ENCODE peak calls at places on chromosomes 1 and 21, in nine cellular contexts. V is hepatocyte, O is BE2C, I is AG10803, Q is cardiac muscle cell, X is vagina, G is neural crest cell, W is nephron progenitor cell, N is B cell. R is an unnamed sample.

GRCh38 chr1:63691672-63692425 is 82.0 kb upstream of the ROR1 start:
- DNase-seq in O (peak), G (peak), X (peak), V (peak), Q (peak), I (peak), N (peak), W (peak), R (no peak)

GRCh38 chr1:90486134-90486824 is 230.8 kb downstream of the BARHL2 start:
- DNase-seq in Q (no peak), I (no peak), V (no peak), O (no peak), W (no peak), X (no peak), G (no peak), N (no peak), R (no peak)

GRCh38 chr1:66370462-66370907 is 163.5 kb upstream of the SGIP1 start:
- DNase-seq in G (no peak), O (no peak), V (no peak), Q (no peak), W (no peak), X (no peak), N (no peak), I (no peak), R (no peak)

GRCh38 chr1:183956559-183957188 is 80.9 kb downstream of the COLGALT2 start:
- DNase-seq in X (no peak), W (no peak), G (no peak), N (peak), O (no peak), I (peak), Q (peak), V (no peak), R (no peak)

GRCh38 chr1:6245869-6246496 is 2.0 kb downstream of the HES3 start:
- DNase-seq in I (no peak), G (peak), V (peak), N (peak), Q (no peak), W (peak), X (no peak), O (peak), R (peak)

GRCh38 chr21:29034678-29035077 is 10.2 kb downstream of the USP16 start:
- DNase-seq in X (no peak), O (no peak), I (no peak), W (no peak), V (no peak), N (no peak), Q (no peak), G (no peak), R (no peak)

GRCh38 chr1:155062702-155063411 is 683 bp upstream of the EFNA4 start:
- DNase-seq in V (peak), N (peak), I (no peak), G (peak), X (no peak), O (peak), W (peak), Q (peak), R (peak)

GRCh38 chr1:180415985-180416633 is 86.3 kb downstream of the ACBD6 start:
- DNase-seq in V (peak), Q (peak), X (no peak), O (no peak), W (no peak), I (peak), G (no peak), N (no peak), R (no peak)

GRCh38 chr1:32736812-32737791 is 34.5 kb upstream of the SYNC start:
- DNase-seq in G (no peak), I (no peak), X (no peak), Q (no peak), V (peak), N (no peak), O (no peak), W (no peak), R (no peak)

GRCh38 chr1:235712812-235713211 is 63.2 kb upstream of the GNG4 start:
- DNase-seq in I (no peak), G (no peak), O (no peak), X (no peak), N (no peak), Q (no peak), W (no peak), V (no peak), R (no peak)

GRCh38 chr1:151157067-151157531 is 650 bp downstream of the TNFAIP8L2 start:
- DNase-seq in O (no peak), G (no peak), Q (no peak), W (no peak), X (no peak), N (peak), V (no peak), I (no peak), R (no peak)

GRCh38 chr1:115838426-115838804 is 2.5 kb downstream of the NHLH2 start:
- DNase-seq in V (no peak), N (no peak), I (no peak), W (peak), X (no peak), G (no peak), Q (no peak), O (no peak), R (peak)

GRCh38 chr21:44951186-44951915 is 11.5 kb downstream of the SLX9 start:
- DNase-seq in N (no peak), O (no peak), X (no peak), W (no peak), I (no peak), G (no peak), Q (no peak), V (no peak), R (no peak)

GRCh38 chr1:15626269-15626668 is 9.0 kb downstream of the DDI2 start:
- DNase-seq in W (no peak), V (no peak), Q (no peak), I (no peak), X (no peak), O (no peak), G (no peak), N (no peak), R (no peak)

GRCh38 chr1:241518447-241519307 is 878 bp downstream of the FH start:
- DNase-seq in G (peak), O (no peak), N (no peak), V (peak), Q (peak), I (peak), W (no peak), X (no peak), R (no peak)

GRCh38 chr1:160103658-160104519 is 5.5 kb upstream of the IGSF8 start:
- DNase-seq in G (no peak), W (no peak), O (no peak), N (no peak), Q (no peak), X (no peak), I (no peak), V (no peak), R (no peak)

GRCh38 chr21:32114434-32115063 is 164.3 kb downstream of the MIS18A start:
- DNase-seq in Q (no peak), W (no peak), X (no peak), I (peak), N (no peak), O (no peak), G (no peak), V (no peak), R (no peak)

GRCh38 chr1:183180213-183180612 is 5.9 kb upstream of the LAMC2 start:
- DNase-seq in G (no peak), I (peak), V (peak), W (no peak), O (peak), N (no peak), X (no peak), Q (peak), R (no peak)

GRCh38 chr21:37751268-37751975 is 164.8 kb downstream of the KCNJ6 start:
- DNase-seq in Q (peak), X (no peak), O (no peak), G (no peak), W (no peak), I (peak), V (peak), N (no peak), R (no peak)

GRCh38 chr1:32619701-32620485 is 30.5 kb downstream of the ZBTB8OS start:
- DNase-seq in Q (peak), I (peak), N (no peak), V (peak), W (no peak), X (no peak), O (no peak), G (no peak), R (no peak)

GRCh38 chr1:46558141-46558963 is 6.9 kb upstream of the KNCN start:
- DNase-seq in X (no peak), G (no peak), O (no peak), W (no peak), N (no peak), I (no peak), Q (no peak), V (no peak), R (peak)

GRCh38 chr1:150212070-150212469 is 23.8 kb downstream of the ANP32E start:
- DNase-seq in O (no peak), W (no peak), Q (no peak), X (no peak), N (no peak), I (no peak), G (no peak), V (no peak), R (no peak)

DNA sequence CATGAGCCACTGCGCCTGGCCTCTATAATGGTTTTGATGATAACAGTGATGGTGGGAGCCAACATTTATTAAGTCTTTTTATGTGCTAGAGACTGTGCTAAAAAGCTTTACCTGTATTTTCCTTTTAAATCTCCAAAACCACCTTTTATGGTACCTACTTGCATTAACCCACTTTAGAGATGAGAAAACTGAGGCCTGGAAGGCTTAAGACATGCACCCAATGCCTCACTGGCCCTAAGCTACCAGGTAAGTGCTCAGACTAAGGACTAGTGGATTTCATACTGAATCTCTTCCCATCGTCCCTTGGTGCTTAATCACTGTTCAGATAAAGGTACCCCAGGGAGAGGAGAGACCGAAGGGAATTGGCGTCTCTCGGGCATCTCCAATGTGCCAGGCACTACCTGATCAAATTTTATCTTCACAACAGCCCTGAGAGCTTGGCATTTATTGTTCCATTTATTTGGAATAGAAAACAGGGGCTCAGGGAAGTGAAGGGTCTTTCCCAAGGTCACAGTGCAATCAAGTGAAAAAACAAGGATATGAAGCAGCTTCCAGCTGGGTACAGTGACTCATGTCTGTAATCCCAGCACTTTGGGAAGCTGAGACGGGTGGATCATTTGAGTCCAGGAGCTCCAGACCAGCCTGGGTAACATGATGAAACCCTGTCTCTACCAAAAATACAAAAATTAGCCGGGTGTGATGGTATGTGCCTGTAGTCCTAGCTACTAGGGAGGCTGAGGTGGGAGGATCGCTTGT is 84.2 kb downstream of the LACTBL1 start:
- DNase-seq in N (no peak), G (no peak), I (peak), V (no peak), X (no peak), W (no peak), Q (peak), O (no peak), R (no peak)
- TF ChIP-seq CTCF in N (no peak), G (no peak), I (no peak), V (no peak), X (no peak), W (no peak), Q (no peak), O (no peak), R (no peak)

GRCh38 chr21:25929859-25930520 is 195.2 kb downstream of the GABPA start:
- DNase-seq in N (no peak), X (no peak), V (peak), W (no peak), G (no peak), Q (peak), O (no peak), I (no peak), R (no peak)
- TF ChIP-seq CTCF in N (no peak), X (no peak), V (no peak), W (no peak), G (no peak), Q (peak), O (no peak), I (no peak), R (no peak)

GRCh38 chr1:48356901-48357300 is 115.1 kb downstream of the SPATA6 start:
- DNase-seq in X (no peak), W (no peak), Q (peak), V (no peak), O (no peak), G (no peak), I (no peak), N (no peak), R (no peak)
- TF ChIP-seq CTCF in X (no peak), W (no peak), Q (peak), V (peak), O (no peak), G (no peak), I (peak), N (no peak), R (no peak)

DNA sequence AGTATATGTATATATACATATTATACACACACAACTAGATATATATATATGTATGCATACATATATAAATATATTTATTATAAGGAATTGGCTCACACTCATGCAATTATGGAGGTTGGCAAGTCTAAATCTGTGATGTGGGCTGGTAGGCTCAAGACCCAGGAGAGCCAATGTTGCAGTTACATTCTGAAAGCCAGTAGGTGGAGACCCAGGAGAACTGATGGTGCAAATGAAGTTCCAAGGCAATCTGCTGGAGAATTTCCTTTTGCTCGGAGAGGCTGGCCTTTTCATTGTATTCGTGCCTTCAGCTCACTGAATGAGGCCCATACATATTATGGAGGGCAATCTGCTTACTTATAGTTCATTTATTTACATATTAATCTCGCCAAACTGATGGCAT is 9.4 kb downstream of the IVL start:
- DNase-seq in I (no peak), O (no peak), N (no peak), W (no peak), X (no peak), G (no peak), V (no peak), Q (no peak), R (no peak)
- TF ChIP-seq CTCF in I (peak), O (peak), N (no peak), W (no peak), X (no peak), G (peak), V (no peak), Q (no peak), R (no peak)

GRCh38 chr1:207565546-207566468 is 69.8 kb downstream of the CR1 start:
- DNase-seq in X (no peak), N (no peak), V (peak), O (peak), G (no peak), W (peak), Q (peak), I (no peak), R (peak)
- TF ChIP-seq CTCF in X (no peak), N (no peak), V (peak), O (peak), G (peak), W (peak), Q (peak), I (peak), R (peak)

GRCh38 chr1:100615686-100616085 is 77.7 kb downstream of the GPR88 start:
- DNase-seq in N (no peak), X (no peak), Q (no peak), O (no peak), V (no peak), I (no peak), G (no peak), W (no peak), R (no peak)
- TF ChIP-seq CTCF in N (no peak), X (no peak), Q (no peak), O (no peak), V (no peak), I (no peak), G (no peak), W (no peak), R (no peak)

DNA sequence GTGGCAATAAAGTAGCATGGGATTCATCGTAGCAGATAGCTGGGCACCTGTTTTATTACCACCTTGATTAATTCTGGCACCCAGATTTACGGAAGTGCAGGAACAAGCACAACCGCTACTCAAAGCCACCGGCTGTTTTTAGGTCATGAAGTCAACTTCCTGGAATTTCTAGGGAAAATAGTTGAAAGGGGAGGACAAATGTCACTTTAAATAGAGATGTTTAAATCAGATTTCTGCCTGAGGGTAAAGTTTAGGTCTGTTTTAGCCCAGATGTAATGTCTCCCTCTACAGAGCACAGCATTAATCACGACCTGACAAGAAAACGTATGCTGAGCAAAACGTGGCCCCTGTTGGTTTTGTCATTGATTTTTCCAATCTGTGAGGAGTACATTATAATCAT is 8.0 kb downstream of the ADGRL2 start:
- DNase-seq in X (no peak), O (peak), N (no peak), Q (no peak), G (no peak), V (peak), I (no peak), W (peak), R (no peak)
- TF ChIP-seq CTCF in X (no peak), O (peak), N (no peak), Q (no peak), G (peak), V (peak), I (no peak), W (no peak), R (no peak)

DNA sequence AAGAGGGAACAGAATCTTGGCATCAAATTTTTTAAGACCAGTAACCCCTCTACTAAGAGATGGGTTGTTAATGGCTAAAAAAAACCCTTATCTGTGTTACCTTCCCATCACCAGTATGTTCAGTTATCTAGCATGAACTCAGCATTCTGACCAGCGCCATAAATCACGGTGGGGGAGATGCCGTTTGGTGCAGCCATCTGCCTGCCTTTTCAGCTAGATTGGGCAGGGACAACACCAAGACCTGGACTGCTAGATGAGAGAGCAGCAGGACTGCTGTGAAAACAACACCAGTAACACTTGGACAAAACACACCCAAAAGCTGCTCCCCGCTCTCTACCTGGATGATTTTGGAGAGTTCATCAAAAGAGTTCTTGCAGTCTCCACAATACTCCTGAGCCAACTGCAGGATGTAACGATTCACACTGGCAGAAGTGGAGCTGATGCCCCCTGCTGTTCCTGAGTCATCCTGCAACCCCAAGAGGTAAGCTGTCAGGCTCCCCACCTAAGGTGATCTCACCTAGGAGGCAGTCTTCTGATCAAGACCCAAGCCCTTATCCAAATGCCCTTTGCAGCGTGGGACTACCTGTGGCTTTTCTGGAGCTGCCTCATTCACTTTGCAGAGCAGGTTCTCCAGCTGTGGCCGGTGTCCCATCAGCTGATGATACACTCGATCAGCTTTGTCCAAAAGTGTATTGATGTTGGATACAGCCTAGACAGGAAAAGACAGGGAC is 96.5 kb downstream of the UBR4 start:
- DNase-seq in N (peak), G (peak), O (peak), V (peak), Q (peak), W (peak), I (peak), X (no peak), R (peak)
- TF ChIP-seq CTCF in N (peak), G (peak), O (peak), V (peak), Q (peak), W (peak), I (peak), X (no peak), R (no peak)